ENCODE peak calls at places on chromosomes 12 and 14, in ten cellular contexts. S is stimulated activated CD4-positive, alpha-beta T cell treated with anti-CD3 and anti-CD28 coated beads, Interleukin-12 subunit alpha, Interleukin-12 subunit beta, amount 100 ng/mL, for 4 hours; E is mucosa of descending colon; X is astrocyte of the spinal cord; Z is body of pancreas; P is activated CD4-positive, alpha-beta T cell treated with anti-CD3 and anti-CD28 coated beads for 24 hours; O is RWPE1; U is stomach; H is activated CD4-positive, alpha-beta memory T cell treated with anti-CD3 and anti-CD28 coated beads, Interleukin-2, amount 10 ng/mL, durations not matched to agents 7 days and 5 days; V is psoas muscle. I is an unnamed sample.
A peak's percentile ranks its signal among the peaks of the same experiment; 100 is the strongest.

GRCh38 chr12:1184402-1184801 is 193.4 kb downstream of the ERC1 start:
- DNase-seq in S (no peak), E (no peak), X (peak; percentile 23), Z (no peak), P (no peak), O (no peak), U (no peak), H (no peak), V (no peak), I (no peak)

GRCh38 chr12:113231275-113232231 is 10.3 kb downstream of the TPCN1 start:
- DNase-seq in S (no peak), E (no peak), X (peak; percentile 79), Z (peak; percentile 34), P (no peak), O (peak; percentile 77), U (peak; percentile 15), H (no peak), V (no peak), I (no peak)

GRCh38 chr14:32572867-32573149 is 243.7 kb downstream of the AKAP6 start:
- DNase-seq in S (no peak), E (peak; percentile 38), X (no peak), Z (no peak), P (no peak), O (no peak), U (no peak), H (no peak), V (no peak), I (no peak)

GRCh38 chr12:663293-663871 is at the start of gene NINJ2:
- DNase-seq in S (no peak), E (no peak), X (no peak), Z (no peak), P (no peak), O (no peak), U (no peak), H (no peak), V (no peak), I (no peak)

GRCh38 chr12:93824514-93825500 is 147.6 kb downstream of the CRADD start:
- DNase-seq in S (no peak), E (no peak), X (peak; percentile 47), Z (no peak), P (no peak), O (no peak), U (no peak), H (no peak), V (no peak), I (no peak)

GRCh38 chr12:121579190-121579791 is 1.5 kb downstream of the KDM2B start:
- DNase-seq in S (peak; percentile 30), E (peak; percentile 58), X (no peak), Z (peak; percentile 55), P (no peak), O (no peak), U (peak; percentile 41), H (peak; percentile 44), V (peak; percentile 68), I (peak; percentile 53)

GRCh38 chr14:90518075-90518940 is 121.5 kb downstream of the CALM1 start:
- DNase-seq in S (no peak), E (peak; percentile 49), X (no peak), Z (no peak), P (no peak), O (no peak), U (peak; percentile 46), H (no peak), V (no peak), I (no peak)

GRCh38 chr14:81427348-81428058 is 27.4 kb upstream of the STON2 start:
- DNase-seq in S (no peak), E (peak; percentile 38), X (no peak), Z (no peak), P (no peak), O (no peak), U (no peak), H (no peak), V (peak; percentile 72), I (peak; percentile 21)

GRCh38 chr12:28130625-28131598 is 59.3 kb upstream of the CCDC91 start:
- DNase-seq in S (no peak), E (no peak), X (peak; percentile 99), Z (no peak), P (no peak), O (peak; percentile 80), U (no peak), H (no peak), V (no peak), I (peak; percentile 19)

GRCh38 chr12:110513842-110514241 is 11.7 kb downstream of the RAD9B start:
- DNase-seq in S (no peak), E (no peak), X (no peak), Z (no peak), P (no peak), O (no peak), U (no peak), H (no peak), V (no peak), I (no peak)

GRCh38 chr14:56810341-56810740 is at the start of gene OTX2:
- DNase-seq in S (no peak), E (no peak), X (no peak), Z (no peak), P (no peak), O (no peak), U (no peak), H (no peak), V (no peak), I (no peak)

GRCh38 chr12:104539063-104539462 is 82.3 kb downstream of the CHST11 start:
- DNase-seq in S (no peak), E (no peak), X (no peak), Z (no peak), P (no peak), O (no peak), U (no peak), H (no peak), V (no peak), I (no peak)

GRCh38 chr12:124914392-124915248 is at the start of gene UBC:
- DNase-seq in S (peak; percentile 86), E (peak; percentile 95), X (peak; percentile 96), Z (peak; percentile 92), P (peak; percentile 87), O (peak; percentile 75), U (peak; percentile 93), H (peak; percentile 88), V (peak; percentile 97), I (peak; percentile 92)

GRCh38 chr14:60723218-60724079 is 702 bp downstream of the SIX4 start:
- DNase-seq in S (peak; percentile 19), E (peak; percentile 24), X (peak; percentile 68), Z (peak; percentile 61), P (no peak), O (peak; percentile 27), U (peak; percentile 54), H (peak; percentile 46), V (peak; percentile 81), I (peak; percentile 51)

GRCh38 chr12:105736498-105736897 is 402.3 kb downstream of the NUAK1 start:
- DNase-seq in S (no peak), E (no peak), X (no peak), Z (no peak), P (no peak), O (no peak), U (no peak), H (no peak), V (no peak), I (no peak)

GRCh38 chr12:107101651-107102050 is 8.3 kb upstream of the CRY1 start:
- DNase-seq in S (no peak), E (no peak), X (no peak), Z (no peak), P (no peak), O (no peak), U (no peak), H (no peak), V (no peak), I (no peak)

GRCh38 chr12:53097564-53098353 is at the start of gene IGFBP6:
- DNase-seq in S (peak; percentile 53), E (peak; percentile 64), X (peak; percentile 41), Z (peak; percentile 74), P (no peak), O (peak; percentile 45), U (peak; percentile 55), H (peak; percentile 77), V (peak; percentile 82), I (peak; percentile 49)

GRCh38 chr14:32099473-32099872 is 22.4 kb downstream of the ARHGAP5 start:
- DNase-seq in S (no peak), E (no peak), X (no peak), Z (no peak), P (no peak), O (no peak), U (no peak), H (no peak), V (no peak), I (no peak)

GRCh38 chr12:50530532-50530931 is 25.7 kb downstream of the DIP2B start:
- DNase-seq in S (no peak), E (no peak), X (no peak), Z (no peak), P (no peak), O (no peak), U (no peak), H (no peak), V (no peak), I (no peak)

GRCh38 chr14:35342160-35343010 is 50.2 kb downstream of the PSMA6 start:
- DNase-seq in S (no peak), E (no peak), X (peak; percentile 19), Z (peak; percentile 56), P (no peak), O (no peak), U (peak; percentile 65), H (no peak), V (peak; percentile 92), I (peak; percentile 90)

GRCh38 chr14:94136575-94137331 is 7.3 kb upstream of the IFI27L2 start:
- DNase-seq in S (peak; percentile 83), E (peak; percentile 96), X (peak; percentile 78), Z (peak; percentile 94), P (peak; percentile 70), O (peak; percentile 68), U (peak; percentile 95), H (peak; percentile 89), V (peak; percentile 92), I (peak; percentile 96)

GRCh38 chr14:64856528-64857445 is 22.9 kb downstream of the SPTB start:
- DNase-seq in S (no peak), E (no peak), X (no peak), Z (no peak), P (no peak), O (no peak), U (no peak), H (no peak), V (no peak), I (no peak)

GRCh38 chr12:57591567-57592325 is 754 bp downstream of the PIP4K2C start:
- DNase-seq in S (no peak), E (peak; percentile 31), X (no peak), Z (peak; percentile 38), P (no peak), O (no peak), U (peak; percentile 34), H (no peak), V (peak; percentile 53), I (peak; percentile 59)

GRCh38 chr12:63151061-63151897 is at the start of gene AVPR1A:
- DNase-seq in S (no peak), E (peak; percentile 4), X (peak; percentile 14), Z (no peak), P (no peak), O (no peak), U (no peak), H (no peak), V (peak; percentile 43), I (peak; percentile 66)

GRCh38 chr12:57779736-57780135 is 2.9 kb upstream of the TSFM start:
- DNase-seq in S (no peak), E (no peak), X (no peak), Z (no peak), P (no peak), O (no peak), U (no peak), H (no peak), V (no peak), I (no peak)

GRCh38 chr12:111216387-111217159 is 152.3 kb downstream of the PHETA1 start:
- DNase-seq in S (no peak), E (no peak), X (no peak), Z (no peak), P (no peak), O (no peak), U (no peak), H (no peak), V (no peak), I (no peak)

GRCh38 chr14:75427126-75427481 is 718 bp upstream of the JDP2 start:
- DNase-seq in S (no peak), E (peak; percentile 38), X (no peak), Z (peak; percentile 38), P (no peak), O (no peak), U (no peak), H (no peak), V (peak; percentile 70), I (no peak)

GRCh38 chr12:47276253-47277070 is 196.7 kb upstream of the AMIGO2 start:
- DNase-seq in S (no peak), E (peak; percentile 77), X (peak; percentile 49), Z (no peak), P (no peak), O (peak; percentile 77), U (no peak), H (peak; percentile 73), V (no peak), I (peak; percentile 68)